ENCODE peak calls at places on chromosomes 3 and 15, in nine cellular contexts. A, U, K, D, T, W, V, G and R are unnamed samples.

GRCh38 chr15:73941871-73942635 is 15.8 kb downstream of the LOXL1 start:
- DNase-seq in A (no peak), U (peak), D (no peak), G (peak), K (peak), W (no peak), T (no peak), V (no peak), R (no peak)

GRCh38 chr15:65841121-65841930 is 28.0 kb upstream of the RAB11A start:
- DNase-seq in K (no peak), A (no peak), D (no peak), W (no peak), G (no peak), V (no peak), T (peak), U (peak), R (no peak)

GRCh38 chr3:14374444-14374883 is 27.9 kb upstream of the SLC6A6 start:
- DNase-seq in W (no peak), K (peak), A (peak), V (no peak), G (no peak), U (peak), T (peak), D (no peak), R (no peak)

GRCh38 chr3:99627062-99627826 is 11.2 kb upstream of the COL8A1 start:
- DNase-seq in G (no peak), D (no peak), A (no peak), W (no peak), K (no peak), V (no peak), U (no peak), T (no peak), R (no peak)

GRCh38 chr15:63502137-63502801 is 2.1 kb upstream of the USP3 start:
- DNase-seq in V (no peak), A (no peak), G (no peak), U (peak), D (no peak), T (peak), W (no peak), K (peak), R (no peak)

GRCh38 chr3:53616971-53617892 is 122.8 kb downstream of the CACNA1D start:
- DNase-seq in W (no peak), U (no peak), T (no peak), G (no peak), A (no peak), K (no peak), D (no peak), V (no peak), R (no peak)

GRCh38 chr15:28960979-28961378 is 75.2 kb downstream of the APBA2 start:
- DNase-seq in W (peak), D (no peak), U (no peak), K (no peak), V (no peak), A (peak), G (no peak), T (no peak), R (no peak)

GRCh38 chr3:2354702-2355101 is 256.0 kb downstream of the CNTN4 start:
- DNase-seq in G (no peak), A (peak), K (peak), V (no peak), W (no peak), U (no peak), D (no peak), T (no peak), R (no peak)

GRCh38 chr3:117633207-117633606 is 923.6 kb downstream of the TUSC7 start:
- DNase-seq in G (no peak), V (no peak), T (no peak), U (no peak), W (no peak), A (no peak), D (no peak), K (no peak), R (no peak)

GRCh38 chr3:37820213-37820612 is 41.5 kb upstream of the CTDSPL start:
- DNase-seq in G (no peak), U (no peak), K (no peak), W (no peak), V (no peak), A (no peak), D (no peak), T (no peak), R (no peak)

GRCh38 chr3:196837819-196838420 is 29.8 kb upstream of the SENP5 start:
- DNase-seq in U (peak), V (no peak), T (peak), W (peak), K (peak), G (peak), D (peak), A (peak), R (peak)

GRCh38 chr15:99956022-99956775 is 223.0 kb upstream of the LYSMD4 start:
- DNase-seq in K (no peak), W (no peak), V (no peak), G (peak), T (no peak), U (no peak), A (no peak), D (no peak), R (no peak)

GRCh38 chr3:99319961-99320360 is 318.4 kb upstream of the COL8A1 start:
- DNase-seq in V (no peak), A (no peak), G (no peak), U (no peak), D (no peak), K (no peak), T (no peak), W (no peak), R (no peak)

GRCh38 chr15:83210619-83211018 is 3.0 kb upstream of the HDGFL3 start:
- DNase-seq in U (no peak), D (peak), V (no peak), K (peak), T (no peak), W (no peak), G (no peak), A (peak), R (no peak)

GRCh38 chr3:11718582-11719405 is 75.1 kb upstream of the VGLL4 start:
- DNase-seq in K (peak), A (peak), W (peak), D (peak), T (peak), V (peak), U (peak), G (peak), R (no peak)

GRCh38 chr3:172601066-172601832 is 78.0 kb upstream of the TNFSF10 start:
- DNase-seq in V (no peak), G (no peak), W (no peak), D (no peak), T (no peak), K (peak), U (no peak), A (no peak), R (no peak)

GRCh38 chr15:78438595-78439285 is 724 bp downstream of the IREB2 start:
- DNase-seq in D (peak), K (peak), V (no peak), U (no peak), G (no peak), A (peak), T (no peak), W (peak), R (no peak)

GRCh38 chr3:176075491-176075890 is 1121.8 kb downstream of the TBL1XR1 start:
- DNase-seq in V (no peak), K (no peak), D (no peak), A (no peak), T (no peak), U (no peak), G (no peak), W (no peak), R (no peak)

GRCh38 chr15:73787621-73788020 is 34.5 kb upstream of the INSYN1 start:
- DNase-seq in A (no peak), V (no peak), W (no peak), G (no peak), U (no peak), D (no peak), K (no peak), T (no peak), R (no peak)

GRCh38 chr15:34606545-34606944 is 23.1 kb upstream of the GOLGA8B start:
- DNase-seq in A (no peak), V (no peak), K (no peak), U (no peak), T (no peak), D (no peak), W (no peak), G (no peak), R (no peak)

GRCh38 chr3:116299646-116300081 is 145.6 kb downstream of the LSAMP start:
- DNase-seq in K (no peak), D (no peak), A (no peak), G (no peak), V (peak), W (no peak), T (no peak), U (no peak), R (no peak)

GRCh38 chr3:139261754-139262632 is 81.8 kb upstream of the MRPS22 start:
- DNase-seq in T (no peak), A (no peak), G (no peak), D (no peak), V (no peak), W (no peak), U (no peak), K (no peak), R (no peak)

GRCh38 chr3:61908344-61908743 is 347.0 kb downstream of the PTPRG start:
- DNase-seq in K (no peak), V (no peak), A (no peak), T (no peak), U (no peak), D (no peak), W (no peak), G (no peak), R (no peak)

GRCh38 chr3:9600597-9600996 is 47.0 kb upstream of the LHFPL4 start:
- DNase-seq in T (no peak), W (no peak), K (peak), V (no peak), G (no peak), A (no peak), D (peak), U (peak), R (no peak)

GRCh38 chr3:155995525-155996370 is 124.6 kb upstream of the KCNAB1 start:
- DNase-seq in V (no peak), K (no peak), U (no peak), W (peak), A (peak), T (no peak), G (no peak), D (no peak), R (no peak)
- TF ChIP-seq CTCF in V (peak), K (peak), U (peak), W (peak), A (peak), T (peak), G (peak), D (peak), R (no peak)

GRCh38 chr3:100796556-100796955 is 87.3 kb downstream of the TFG start:
- DNase-seq in V (no peak), U (no peak), D (no peak), K (no peak), A (peak), W (no peak), T (no peak), G (no peak), R (no peak)
- TF ChIP-seq CTCF in V (peak), U (peak), D (no peak), K (peak), A (peak), W (peak), T (peak), G (no peak), R (no peak)

GRCh38 chr15:52112203-52112750 is 298 bp downstream of the BCL2L10 start:
- DNase-seq in U (peak), D (peak), K (peak), G (no peak), T (peak), W (no peak), V (peak), A (peak), R (no peak)
- TF ChIP-seq CTCF in U (no peak), D (no peak), K (no peak), G (no peak), T (no peak), W (no peak), V (peak), A (no peak), R (no peak)

DNA sequence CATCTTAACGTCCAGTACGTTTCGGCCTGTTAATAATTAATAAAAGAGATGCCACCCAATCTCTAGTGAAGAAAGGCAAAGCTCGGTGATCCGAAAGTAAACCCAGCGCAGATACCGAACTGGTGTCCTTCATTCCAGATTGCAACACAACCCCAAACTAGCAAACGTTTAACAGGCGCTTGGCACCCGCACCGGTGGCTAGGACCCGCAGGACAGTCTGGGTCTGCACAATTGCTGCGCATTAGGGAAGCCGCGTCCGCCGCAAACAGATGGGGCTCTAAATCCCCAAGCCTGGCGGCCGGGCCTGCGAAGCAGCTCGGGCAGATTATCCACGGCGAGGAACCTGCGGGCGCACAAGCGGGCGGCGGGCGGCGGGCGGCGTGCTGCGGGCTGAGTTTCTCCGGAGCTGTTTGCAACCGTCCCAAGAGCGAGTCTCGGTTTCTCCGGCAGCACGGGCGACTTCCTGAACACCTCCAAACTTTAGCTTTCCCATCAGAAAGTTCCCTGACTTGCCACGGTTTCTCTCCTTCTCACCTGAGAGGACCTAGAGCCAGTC is 112.1 kb upstream of the ICE2 start:
- DNase-seq in W (peak), T (peak), U (peak), V (peak), G (peak), D (peak), A (peak), K (peak), R (peak)
- TF ChIP-seq CTCF in W (no peak), T (peak), U (no peak), V (peak), G (no peak), D (no peak), A (peak), K (no peak), R (no peak)

GRCh38 chr3:109275702-109276293 is 40.5 kb downstream of the DPPA2 start:
- DNase-seq in U (no peak), T (no peak), W (peak), V (no peak), A (peak), G (no peak), D (peak), K (peak), R (no peak)
- TF ChIP-seq CTCF in U (peak), T (peak), W (peak), V (no peak), A (peak), G (peak), D (peak), K (peak), R (peak)

DNA sequence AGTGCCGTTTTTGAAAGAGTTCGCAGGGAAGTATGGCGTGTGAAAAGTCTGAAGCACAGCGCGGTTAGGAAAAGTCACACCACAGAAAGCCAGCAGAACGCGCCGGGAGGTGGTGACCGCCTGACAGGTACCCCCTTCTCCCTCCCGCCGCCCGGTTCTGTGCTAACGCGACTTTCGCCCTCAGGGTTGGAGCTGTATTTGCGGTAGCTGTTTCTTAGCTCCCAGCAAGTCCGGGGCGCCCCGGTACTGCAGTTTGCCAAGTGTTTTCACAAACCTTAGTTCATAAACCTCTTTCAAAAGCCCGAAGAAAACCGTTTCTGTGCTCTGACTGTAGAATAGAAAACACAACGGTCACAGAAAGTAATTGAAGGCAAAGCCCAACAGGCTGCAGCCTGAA is 400 bp upstream of the CRYBG3 start:
- DNase-seq in D (peak), K (peak), T (peak), G (peak), U (peak), A (peak), V (no peak), W (peak), R (peak)
- TF ChIP-seq CTCF in D (no peak), K (no peak), T (no peak), G (no peak), U (no peak), A (no peak), V (no peak), W (no peak), R (no peak)